ENCODE peak calls at places on chromosomes 11 and 22, in four cellular contexts. F is GM12892, V is endothelial cell of umbilical vein, T is transverse colon. D is an unnamed sample.

GRCh38 chr11:33687733-33688479 is 12.7 kb downstream of the C11orf91 start:
- DNase-seq in F (peak), V (peak), T (no peak), D (peak)

GRCh38 chr22:27972732-27973698 is 54.0 kb upstream of the PITPNB start:
- DNase-seq in F (no peak), V (peak), T (no peak), D (no peak)

GRCh38 chr22:45948081-45948648 is 28.8 kb downstream of the WNT7B start:
- DNase-seq in F (no peak), V (no peak), T (no peak), D (no peak)

GRCh38 chr11:46920709-46921108 is 2.4 kb upstream of the LRP4 start:
- DNase-seq in F (no peak), V (peak), T (peak), D (no peak)

GRCh38 chr11:44611687-44612437 is 46.4 kb downstream of the CD82 start:
- DNase-seq in F (peak), V (no peak), T (peak), D (no peak)

GRCh38 chr11:114317738-114318137 is 21.5 kb downstream of the NNMT start:
- DNase-seq in F (no peak), V (peak), T (no peak), D (no peak)

GRCh38 chr22:42613869-42614268 is 814 bp downstream of the POLDIP3 start:
- DNase-seq in F (no peak), V (no peak), T (no peak), D (no peak)

GRCh38 chr11:44680982-44681597 is 45.7 kb upstream of the TSPAN18 start:
- DNase-seq in F (no peak), V (no peak), T (no peak), D (no peak)

DNA sequence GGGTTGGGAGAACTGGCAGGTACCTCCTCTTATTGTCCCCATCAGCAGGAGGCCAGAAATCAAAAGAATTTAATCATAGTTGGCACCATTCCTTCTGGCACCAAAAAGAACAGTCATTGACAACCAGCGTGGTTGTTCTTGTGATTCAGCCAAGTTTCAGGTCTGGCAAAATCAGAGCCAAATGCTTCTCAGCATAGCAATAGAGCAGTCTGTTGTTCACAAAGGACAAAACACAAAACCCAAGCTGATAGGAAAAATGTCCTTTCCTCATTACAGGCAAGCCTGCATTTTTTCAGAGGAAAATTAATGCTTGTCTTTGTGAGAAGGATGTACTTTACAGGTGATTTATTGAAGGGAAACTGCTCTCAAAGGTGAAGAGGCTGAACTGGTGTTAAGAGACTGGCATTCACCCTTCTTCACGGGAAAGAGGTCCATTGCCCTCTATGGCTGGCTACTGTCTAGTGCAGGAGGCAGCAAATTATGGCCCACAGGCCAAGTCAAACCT is 241.8 kb upstream of the ARHGAP42 start:
- DNase-seq in F (no peak), V (peak), T (no peak), D (no peak)
- TF ChIP-seq POLR2AphosphoS5 in F (no peak), V (no peak), T (no peak), D (no peak)

DNA sequence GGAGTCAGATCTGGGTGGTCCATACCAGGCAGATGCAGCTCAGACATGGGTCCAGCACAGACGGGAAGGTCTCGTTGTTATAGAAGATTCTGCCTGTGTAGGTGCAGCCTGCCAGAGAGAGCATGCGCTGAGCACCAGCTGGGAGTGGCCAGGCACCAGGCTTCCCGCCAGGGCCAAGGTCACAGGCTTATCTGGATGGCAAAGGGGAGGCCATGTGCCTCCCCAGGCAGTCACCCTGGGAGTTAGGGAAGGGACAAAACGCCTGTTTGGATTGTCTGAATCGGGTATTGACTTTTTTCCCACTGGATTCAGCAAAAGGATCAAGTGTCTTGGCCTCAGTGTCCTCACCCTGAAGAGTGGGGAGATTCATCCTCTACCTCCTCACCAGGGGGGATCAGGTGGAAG is 26.5 kb downstream of the PGA5 start:
- DNase-seq in F (no peak), V (no peak), T (peak), D (no peak)
- TF ChIP-seq POLR2A in F (no peak), V (no peak), T (no peak), D (no peak)

DNA sequence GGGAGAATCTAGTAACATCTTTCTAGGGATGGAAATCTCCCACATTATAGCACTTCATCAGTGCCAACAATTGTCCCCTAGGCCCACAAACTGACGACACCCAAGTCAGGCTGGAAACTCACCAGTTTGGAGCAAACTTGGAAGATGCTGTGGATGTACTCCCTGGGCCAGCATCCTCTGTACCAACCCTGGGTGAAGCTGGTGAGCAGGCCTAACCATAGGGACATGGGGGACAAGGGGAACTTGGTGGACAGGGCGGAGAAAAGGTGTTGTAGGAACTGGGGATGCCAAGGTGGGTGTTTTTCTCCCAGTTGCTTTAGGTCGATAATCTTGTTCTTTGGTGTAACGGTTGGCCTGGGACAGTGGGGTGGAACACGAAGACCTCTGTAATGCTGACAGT is 42.2 kb downstream of the DRG1 start:
- DNase-seq in F (no peak), V (no peak), T (no peak), D (no peak)
- TF ChIP-seq POLR2AphosphoS5 in F (no peak), V (no peak), T (no peak), D (peak)

GRCh38 chr11:1853376-1854131 is 670 bp downstream of the LSP1 start:
- DNase-seq in F (no peak), V (no peak), T (no peak), D (no peak)

GRCh38 chr11:1854949-1855885 is 2.3 kb downstream of the LSP1 start:
- DNase-seq in F (peak), V (no peak), T (no peak), D (peak)

GRCh38 chr11:1852885-1853284 is at the start of gene LSP1:
- DNase-seq in F (peak), V (no peak), T (peak), D (peak)

GRCh38 chr11:1855886-1856265 is 3.0 kb downstream of the LSP1 start:
- DNase-seq in F (no peak), V (no peak), T (no peak), D (no peak)

GRCh38 chr11:1854132-1854948 is 1.5 kb downstream of the LSP1 start:
- DNase-seq in F (peak), V (no peak), T (no peak), D (peak)
- TF ChIP-seq POLR2A in F (peak), V (no peak), T (no peak), D (peak)

D was measured in GM12891.